ENCODE peak calls at places on chromosomes 1 and 21, in nine cellular contexts. K, T, N, J, G, W, Z, V and B are unnamed samples.
A peak's percentile ranks its signal among the peaks of the same experiment; 100 is the strongest.

GRCh38 chr1:42777860-42778259 is 6.9 kb upstream of the TMEM269 start:
- DNase-seq in K (no peak), T (no peak), N (no peak), J (peak; percentile 57), G (no peak), W (no peak), Z (peak; percentile 65), V (peak; percentile 18), B (no peak)

GRCh38 chr1:112234710-112235109 is 161.3 kb upstream of the CTTNBP2NL start:
- DNase-seq in K (no peak), T (no peak), N (no peak), J (no peak), G (no peak), W (no peak), Z (no peak), V (no peak), B (no peak)

GRCh38 chr1:13830616-13831280 is 130.8 kb downstream of the PRDM2 start:
- DNase-seq in K (no peak), T (no peak), N (peak; percentile 84), J (no peak), G (no peak), W (no peak), Z (no peak), V (no peak), B (no peak)

GRCh38 chr1:61307422-61308140 is 225.2 kb downstream of the NFIA start:
- DNase-seq in K (no peak), T (no peak), N (no peak), J (no peak), G (no peak), W (no peak), Z (no peak), V (no peak), B (no peak)

GRCh38 chr1:51253691-51254090 is 17.6 kb downstream of the RNF11 start:
- DNase-seq in K (no peak), T (no peak), N (no peak), J (no peak), G (no peak), W (no peak), Z (no peak), V (no peak), B (no peak)

GRCh38 chr1:114737314-114737713 is 20.5 kb downstream of the CSDE1 start:
- DNase-seq in K (no peak), T (no peak), N (no peak), J (no peak), G (no peak), W (no peak), Z (no peak), V (no peak), B (no peak)

GRCh38 chr21:42595281-42596187 is 57.9 kb upstream of the PDE9A start:
- DNase-seq in K (no peak), T (no peak), N (no peak), J (no peak), G (no peak), W (no peak), Z (no peak), V (no peak), B (no peak)

GRCh38 chr1:244272471-244273261 is 179.0 kb downstream of the ADSS2 start:
- DNase-seq in K (peak; percentile 63), T (no peak), N (peak; percentile 42), J (peak; percentile 77), G (peak; percentile 84), W (peak; percentile 36), Z (peak; percentile 92), V (peak; percentile 76), B (peak; percentile 71)

GRCh38 chr1:102550729-102551384 is 554.1 kb upstream of the OLFM3 start:
- DNase-seq in K (no peak), T (peak; percentile 25), N (no peak), J (peak; percentile 46), G (no peak), W (no peak), Z (peak; percentile 58), V (no peak), B (no peak)

GRCh38 chr1:223556414-223557124 is 108.9 kb downstream of the CAPN8 start:
- DNase-seq in K (peak; percentile 73), T (no peak), N (no peak), J (peak; percentile 18), G (peak; percentile 50), W (no peak), Z (peak; percentile 4), V (peak; percentile 48), B (no peak)

GRCh38 chr1:37478451-37478871 is 4.1 kb downstream of the ZC3H12A start:
- DNase-seq in K (no peak), T (no peak), N (no peak), J (no peak), G (no peak), W (peak; percentile 54), Z (no peak), V (no peak), B (peak; percentile 75)

GRCh38 chr1:12075195-12076114 is 12.4 kb downstream of the TNFRSF8 start:
- DNase-seq in K (no peak), T (no peak), N (peak; percentile 90), J (no peak), G (no peak), W (no peak), Z (no peak), V (peak; percentile 33), B (no peak)

GRCh38 chr1:46003315-46003714 is 129.1 kb downstream of the PIK3R3 start:
- DNase-seq in K (no peak), T (no peak), N (no peak), J (no peak), G (no peak), W (no peak), Z (no peak), V (no peak), B (no peak)

GRCh38 chr21:45224189-45224938 is 63.3 kb downstream of the POFUT2 start:
- DNase-seq in K (no peak), T (peak; percentile 85), N (no peak), J (no peak), G (no peak), W (peak; percentile 63), Z (no peak), V (no peak), B (peak; percentile 74)

GRCh38 chr1:247551716-247552115 is 2.8 kb downstream of the GCSAML start:
- DNase-seq in K (no peak), T (no peak), N (no peak), J (no peak), G (no peak), W (no peak), Z (peak; percentile 4), V (no peak), B (no peak)

GRCh38 chr1:85544689-85545203 is 35.8 kb upstream of the CCN1 start:
- DNase-seq in K (no peak), T (peak; percentile 64), N (no peak), J (no peak), G (peak; percentile 68), W (no peak), Z (peak; percentile 72), V (peak; percentile 61), B (no peak)

GRCh38 chr1:183544598-183545297 is 45.5 kb downstream of the NCF2 start:
- DNase-seq in K (no peak), T (no peak), N (no peak), J (no peak), G (no peak), W (no peak), Z (no peak), V (no peak), B (no peak)

GRCh38 chr1:34125721-34126380 is 39.2 kb downstream of the CSMD2 start:
- DNase-seq in K (no peak), T (no peak), N (no peak), J (no peak), G (no peak), W (no peak), Z (no peak), V (no peak), B (no peak)

GRCh38 chr1:110348771-110349170 is 9.6 kb downstream of the RBM15 start:
- DNase-seq in K (no peak), T (no peak), N (no peak), J (no peak), G (no peak), W (no peak), Z (peak; percentile 60), V (no peak), B (no peak)

GRCh38 chr1:145963218-145964019 is 956 bp downstream of the ANKRD34A start:
- DNase-seq in K (no peak), T (no peak), N (no peak), J (no peak), G (no peak), W (no peak), Z (peak; percentile 46), V (no peak), B (no peak)

GRCh38 chr1:14561014-14561693 is 37.3 kb upstream of the KAZN start:
- DNase-seq in K (no peak), T (no peak), N (no peak), J (no peak), G (no peak), W (no peak), Z (no peak), V (no peak), B (no peak)

GRCh38 chr1:229381234-229381633 is 38.4 kb upstream of the CCSAP start:
- DNase-seq in K (no peak), T (no peak), N (no peak), J (no peak), G (peak; percentile 34), W (no peak), Z (no peak), V (no peak), B (no peak)

GRCh38 chr1:29218223-29218622 is 12.5 kb downstream of the MECR start:
- DNase-seq in K (no peak), T (no peak), N (no peak), J (no peak), G (no peak), W (no peak), Z (no peak), V (no peak), B (no peak)
- H3K36me3 ChIP-seq in K (peaks cover 18% of the 10 kb centered on the region), T (peaks cover 62% of the 10 kb centered on the region), N (no peaks in the 10 kb centered on the region), J (peaks cover 35% of the 10 kb centered on the region), G (peaks cover 67% of the 10 kb centered on the region), W (peaks cover 17% of the 10 kb centered on the region), Z (peaks cover 42% of the 10 kb centered on the region), V (peaks cover 7% of the 10 kb centered on the region), B (peaks cover 3% of the 10 kb centered on the region)

DNA sequence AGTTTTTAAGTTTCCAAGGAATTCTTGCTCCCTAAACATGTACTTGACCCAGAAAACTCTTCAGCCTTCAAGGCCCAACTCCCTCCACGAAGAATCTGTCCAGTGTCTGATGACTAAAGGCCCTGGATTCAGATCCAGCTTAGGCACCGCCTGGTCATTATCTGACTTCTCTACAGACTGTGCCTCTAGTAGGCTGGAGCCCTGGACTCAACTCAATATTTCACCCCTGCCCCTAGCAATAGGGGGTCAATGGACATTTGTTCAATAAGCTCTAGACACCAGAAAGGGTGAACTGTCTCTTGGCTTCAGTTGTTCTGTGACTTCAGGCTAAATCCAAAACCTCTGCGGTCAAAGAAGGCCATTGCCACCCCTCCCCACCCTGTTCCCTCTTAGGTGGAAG is 34.5 kb downstream of the NUAK2 start:
- DNase-seq in K (no peak), T (no peak), N (no peak), J (no peak), G (no peak), W (no peak), Z (no peak), V (no peak), B (no peak)
- H3K4me1 ChIP-seq in K (peaks cover 18% of the 10 kb centered on the region), T (peaks cover 23% of the 10 kb centered on the region), N (peaks cover 11% of the 10 kb centered on the region), J (peaks cover 93% of the 10 kb centered on the region), G (peaks cover 14% of the 10 kb centered on the region), W (peaks cover 53% of the 10 kb centered on the region), Z (peaks cover 20% of the 10 kb centered on the region), V (peaks cover 15% of the 10 kb centered on the region), B (peaks cover 79% of the 10 kb centered on the region)

GRCh38 chr1:226640288-226640687 is 91.7 kb downstream of the STUM start:
- DNase-seq in K (peak; percentile 32), T (no peak), N (no peak), J (no peak), G (no peak), W (no peak), Z (no peak), V (no peak), B (no peak)
- H3K36me3 ChIP-seq in K (peaks cover 14% of the 10 kb centered on the region), T (no peaks in the 10 kb centered on the region), N (no peaks in the 10 kb centered on the region), J (peaks cover 82% of the 10 kb centered on the region), G (peaks cover 78% of the 10 kb centered on the region), W (peaks cover 75% of the 10 kb centered on the region), Z (peaks cover 2% of the 10 kb centered on the region), V (no peaks in the 10 kb centered on the region), B (peaks cover 40% of the 10 kb centered on the region)

GRCh38 chr1:31938184-31938975 is at the start of gene PTP4A2:
- DNase-seq in K (peak; percentile 95), T (peak; percentile 95), N (peak; percentile 94), J (peak; percentile 94), G (peak; percentile 96), W (peak; percentile 62), Z (peak; percentile 94), V (peak; percentile 96), B (peak; percentile 83)
- H3K4me1 ChIP-seq in K (peaks cover 46% of the 10 kb centered on the region), T (peaks cover 42% of the 10 kb centered on the region), N (peaks cover 7% of the 10 kb centered on the region), J (peaks cover 78% of the 10 kb centered on the region), G (peaks cover 33% of the 10 kb centered on the region), W (peaks cover 55% of the 10 kb centered on the region), Z (peaks cover 62% of the 10 kb centered on the region), V (peaks cover 62% of the 10 kb centered on the region), B (peaks cover 77% of the 10 kb centered on the region)